ENCODE peak calls at places on chromosomes 12 and 14, in four cellular contexts. M is activated naive CD8-positive, alpha-beta T cell treated with anti-CD3 and anti-CD28 coated beads, Interleukin-2, amount 50 U/mL, for 16 hours; I is Daoy; W is EL. P is an unnamed sample.

GRCh38 chr14:28294834-28295440 is 471.6 kb upstream of the FOXG1 start:
- DNase-seq in M (no peak), I (peak; percentile 75), W (no peak), P (no peak)

GRCh38 chr12:122158700-122159285 is 15.2 kb downstream of the IL31 start:
- DNase-seq in M (no peak), I (no peak), W (no peak), P (no peak)

GRCh38 chr12:45568808-45569207 is 160.7 kb upstream of the ARID2 start:
- DNase-seq in M (no peak), I (no peak), W (no peak), P (no peak)

GRCh38 chr14:51094282-51094821 is 553 bp downstream of the TRIM9 start:
- DNase-seq in M (no peak), I (peak; percentile 55), W (peak; percentile 16), P (peak; percentile 48)

GRCh38 chr14:70896317-70896716 is 10.9 kb upstream of the PCNX1 start:
- DNase-seq in M (no peak), I (no peak), W (no peak), P (no peak)

GRCh38 chr12:71312767-71313375 is 126.7 kb upstream of the LGR5 start:
- DNase-seq in M (no peak), I (no peak), W (peak; percentile 6), P (no peak)

GRCh38 chr12:115134298-115134697 is 450.3 kb upstream of the TBX3 start:
- DNase-seq in M (no peak), I (no peak), W (no peak), P (no peak)

GRCh38 chr12:41293011-41293410 is 104.9 kb downstream of the PDZRN4 start:
- DNase-seq in M (no peak), I (peak; percentile 3), W (no peak), P (no peak)